ENCODE peak calls at places on chromosomes 16 and 17, in nine cellular contexts. Q, Z, T, D, I, E, W, J and C are unnamed samples. For H3K9me3 and H3K4me1, the result is how much of the 10 kb centered on the place peaks cover.

GRCh38 chr16:27102701-27103575 is 36.2 kb downstream of the C16orf82 start:
- DNase-seq in Q (no peak), Z (no peak), T (no peak), D (no peak), I (no peak), E (no peak), W (no peak), J (no peak), C (no peak)

GRCh38 chr16:31438414-31438813 is 4.2 kb downstream of the ZNF843 start:
- DNase-seq in Q (no peak), Z (no peak), T (no peak), D (no peak), I (no peak), E (no peak), W (no peak), J (no peak), C (no peak)

GRCh38 chr17:1413281-1413791 is 13.3 kb upstream of the YWHAE start:
- DNase-seq in Q (peak), Z (peak), T (peak), D (peak), I (peak), E (no peak), W (peak), J (no peak), C (no peak)

GRCh38 chr16:53695070-53695469 is 8.6 kb downstream of the RPGRIP1L start:
- DNase-seq in Q (no peak), Z (no peak), T (no peak), D (no peak), I (no peak), E (no peak), W (no peak), J (no peak), C (no peak)

GRCh38 chr16:82636485-82636884 is 9.7 kb downstream of the CDH13 start:
- DNase-seq in Q (no peak), Z (no peak), T (no peak), D (no peak), I (no peak), E (no peak), W (no peak), J (no peak), C (no peak)

GRCh38 chr16:1876468-1876867 is 4.5 kb upstream of the MEIOB start:
- DNase-seq in Q (peak), Z (no peak), T (no peak), D (no peak), I (no peak), E (no peak), W (no peak), J (no peak), C (no peak)

GRCh38 chr16:57297856-57298255 is 13.4 kb upstream of the PLLP start:
- DNase-seq in Q (no peak), Z (no peak), T (no peak), D (no peak), I (no peak), E (no peak), W (no peak), J (no peak), C (no peak)

GRCh38 chr16:14649816-14650215 is 17.1 kb downstream of the BFAR start:
- DNase-seq in Q (no peak), Z (no peak), T (no peak), D (no peak), I (no peak), E (no peak), W (no peak), J (no peak), C (no peak)

GRCh38 chr17:68011199-68011665 is 15.0 kb upstream of the C17orf58 start:
- DNase-seq in Q (peak), Z (peak), T (peak), D (no peak), I (peak), E (peak), W (peak), J (no peak), C (no peak)

GRCh38 chr16:51129105-51129504 is 22.0 kb downstream of the SALL1 start:
- DNase-seq in Q (no peak), Z (peak), T (no peak), D (no peak), I (no peak), E (no peak), W (no peak), J (no peak), C (peak)

GRCh38 chr17:83190601-83191387 is 111.4 kb downstream of the METRNL start:
- DNase-seq in Q (peak), Z (no peak), T (no peak), D (peak), I (no peak), E (no peak), W (no peak), J (no peak), C (no peak)

GRCh38 chr16:90044111-90044551 is 24.9 kb upstream of the DBNDD1 start:
- DNase-seq in Q (peak), Z (no peak), T (no peak), D (no peak), I (no peak), E (peak), W (peak), J (peak), C (no peak)

GRCh38 chr17:82752371-82753200 is 721 bp downstream of the TBCD start:
- DNase-seq in Q (peak), Z (peak), T (peak), D (no peak), I (peak), E (peak), W (peak), J (no peak), C (peak)

GRCh38 chr16:79767597-79768280 is 167.2 kb upstream of the MAF start:
- DNase-seq in Q (peak), Z (peak), T (peak), D (no peak), I (no peak), E (no peak), W (no peak), J (no peak), C (no peak)

GRCh38 chr16:49596119-49596518 is 222.5 kb downstream of the C16orf78 start:
- DNase-seq in Q (no peak), Z (peak), T (no peak), D (no peak), I (peak), E (no peak), W (no peak), J (no peak), C (peak)

GRCh38 chr17:40023590-40024292 is 8.5 kb downstream of the CSF3 start:
- DNase-seq in Q (peak), Z (peak), T (no peak), D (no peak), I (no peak), E (no peak), W (peak), J (no peak), C (no peak)

GRCh38 chr17:60747069-60747808 is 69.6 kb downstream of the BCAS3 start:
- DNase-seq in Q (no peak), Z (no peak), T (no peak), D (no peak), I (no peak), E (no peak), W (no peak), J (no peak), C (no peak)

GRCh38 chr17:68085751-68086445 is 50.4 kb downstream of the KPNA2 start:
- DNase-seq in Q (no peak), Z (no peak), T (no peak), D (no peak), I (no peak), E (no peak), W (no peak), J (no peak), C (no peak)

GRCh38 chr17:69192754-69193153 is 35.9 kb downstream of the ABCA10 start:
- DNase-seq in Q (no peak), Z (no peak), T (no peak), D (no peak), I (no peak), E (no peak), W (no peak), J (no peak), C (no peak)

GRCh38 chr17:51230306-51230705 is 29.5 kb downstream of the MBTD1 start:
- DNase-seq in Q (no peak), Z (no peak), T (no peak), D (no peak), I (no peak), E (no peak), W (no peak), J (no peak), C (no peak)

DNA sequence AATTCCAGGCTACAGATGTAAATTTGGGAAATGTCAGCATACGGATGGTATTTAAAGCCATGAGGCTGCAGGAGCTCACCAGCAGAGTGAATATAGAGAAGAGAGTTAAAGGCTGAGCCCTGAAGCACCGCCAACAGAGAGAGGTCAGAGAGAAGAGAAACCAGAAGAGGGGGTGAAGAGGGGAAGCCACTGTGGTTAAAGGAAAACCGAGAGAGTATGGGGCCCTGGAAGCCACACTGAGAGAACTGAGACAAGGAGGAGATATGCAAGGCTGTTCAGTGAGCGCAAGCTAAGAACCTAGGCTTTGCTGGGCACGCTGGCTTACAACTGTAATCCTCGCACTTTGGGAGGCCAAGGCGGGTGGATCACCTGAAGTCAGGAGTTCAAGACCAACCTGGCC is 24.6 kb downstream of the COPRS start:
- DNase-seq in Q (no peak), Z (no peak), T (no peak), D (no peak), I (no peak), E (no peak), W (no peak), J (no peak), C (no peak)
- H3K9me3 ChIP-seq in Q (under half), Z (under half), T (under half), D (under half), I (under half), E (under half), W (under half), J (under half), C (under half)

DNA sequence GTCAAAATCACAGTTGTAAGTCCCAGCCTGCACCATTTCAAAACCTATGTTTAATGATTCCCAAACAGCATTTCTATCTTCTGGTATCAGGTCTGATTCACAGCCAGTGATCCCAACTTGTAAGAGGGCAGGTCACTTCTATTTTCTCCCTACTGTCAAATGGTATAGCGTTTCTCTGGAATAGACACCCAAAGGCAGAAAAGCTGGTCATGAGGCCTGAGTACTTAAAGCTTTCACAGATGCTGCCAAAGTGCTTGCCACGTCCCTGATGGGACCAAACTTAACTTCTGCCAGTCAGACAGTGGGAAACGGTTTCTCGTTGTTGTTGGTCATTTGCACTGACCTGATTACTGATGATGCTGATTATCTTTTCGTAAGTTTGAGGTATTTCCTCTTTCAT is 43.4 kb downstream of the CYTH1 start:
- DNase-seq in Q (no peak), Z (no peak), T (no peak), D (no peak), I (no peak), E (no peak), W (no peak), J (no peak), C (no peak)
- H3K4me1 ChIP-seq in Q (under half), Z (under half), T (under half), D (under half), I (under half), E (under half), W (under half), J (under half), C (under half)

GRCh38 chr17:63433746-63434591 is 12.1 kb downstream of the CYB561 start:
- DNase-seq in Q (no peak), Z (peak), T (peak), D (peak), I (peak), E (no peak), W (no peak), J (no peak), C (peak)
- TF ChIP-seq CTCF in Q (no peak), Z (no peak), T (no peak), D (no peak), I (peak), E (no peak), W (no peak), J (no peak), C (no peak)

GRCh38 chr17:5183410-5183793 is 8.3 kb downstream of the ZNF594 start:
- DNase-seq in Q (no peak), Z (no peak), T (no peak), D (no peak), I (no peak), E (no peak), W (no peak), J (no peak), C (no peak)
- H3K9me3 ChIP-seq in Q (half or more), Z (under half), T (under half), D (under half), I (under half), E (half or more), W (half or more), J (half or more), C (half or more)

GRCh38 chr17:78184868-78185267 is 2.0 kb downstream of the TK1 start:
- DNase-seq in Q (peak), Z (no peak), T (no peak), D (no peak), I (no peak), E (no peak), W (no peak), J (no peak), C (no peak)

GRCh38 chr17:78180508-78180907 is 6.3 kb downstream of the TK1 start:
- DNase-seq in Q (no peak), Z (no peak), T (no peak), D (no peak), I (no peak), E (no peak), W (no peak), J (no peak), C (no peak)

GRCh38 chr17:78184311-78184710 is 2.5 kb downstream of the TK1 start:
- DNase-seq in Q (no peak), Z (no peak), T (peak), D (no peak), I (no peak), E (no peak), W (no peak), J (no peak), C (no peak)

GRCh38 chr17:78180083-78180482 is 6.8 kb downstream of the TK1 start:
- DNase-seq in Q (no peak), Z (no peak), T (no peak), D (no peak), I (no peak), E (no peak), W (no peak), J (no peak), C (no peak)

DNA sequence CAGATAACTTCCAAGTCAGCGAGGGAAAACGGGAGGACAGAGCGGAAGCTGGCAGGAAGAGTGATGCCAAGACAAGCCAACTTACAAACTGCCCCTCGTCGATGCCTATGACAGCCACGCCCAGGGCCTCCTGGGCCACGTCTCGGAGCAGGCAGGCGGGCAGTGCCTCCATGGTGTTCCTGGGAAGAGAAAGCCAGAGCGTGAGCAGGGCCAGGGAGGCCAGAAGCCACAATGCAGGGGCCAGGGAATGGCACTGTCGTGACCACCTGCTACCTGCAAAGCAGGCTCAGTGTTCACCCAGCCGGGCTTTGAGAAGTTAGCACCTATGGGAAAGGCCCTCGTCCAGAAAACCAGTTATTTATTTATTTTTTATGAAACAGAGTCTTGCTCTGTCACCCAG is 4.3 kb downstream of the TK1 start:
- DNase-seq in Q (no peak), Z (no peak), T (no peak), D (peak), I (no peak), E (no peak), W (no peak), J (no peak), C (no peak)
- H3K4me1 ChIP-seq in Q (under half), Z (under half), T (under half), D (under half), I (under half), E (under half), W (under half), J (under half), C (under half)

GRCh38 chr16:66601471-66601870 is 3.0 kb upstream of the CMTM3 start:
- DNase-seq in Q (no peak), Z (no peak), T (no peak), D (no peak), I (no peak), E (no peak), W (no peak), J (no peak), C (no peak)

GRCh38 chr16:66603537-66604375 is 748 bp upstream of the CMTM3 start:
- DNase-seq in Q (peak), Z (peak), T (peak), D (peak), I (peak), E (peak), W (peak), J (no peak), C (peak)

GRCh38 chr16:66606000-66606751 is 1.7 kb downstream of the CMTM3 start:
- DNase-seq in Q (no peak), Z (no peak), T (no peak), D (no peak), I (no peak), E (no peak), W (no peak), J (no peak), C (no peak)

GRCh38 chr16:66605177-66605999 is 884 bp downstream of the CMTM3 start:
- DNase-seq in Q (peak), Z (peak), T (peak), D (peak), I (peak), E (peak), W (peak), J (no peak), C (peak)

DNA sequence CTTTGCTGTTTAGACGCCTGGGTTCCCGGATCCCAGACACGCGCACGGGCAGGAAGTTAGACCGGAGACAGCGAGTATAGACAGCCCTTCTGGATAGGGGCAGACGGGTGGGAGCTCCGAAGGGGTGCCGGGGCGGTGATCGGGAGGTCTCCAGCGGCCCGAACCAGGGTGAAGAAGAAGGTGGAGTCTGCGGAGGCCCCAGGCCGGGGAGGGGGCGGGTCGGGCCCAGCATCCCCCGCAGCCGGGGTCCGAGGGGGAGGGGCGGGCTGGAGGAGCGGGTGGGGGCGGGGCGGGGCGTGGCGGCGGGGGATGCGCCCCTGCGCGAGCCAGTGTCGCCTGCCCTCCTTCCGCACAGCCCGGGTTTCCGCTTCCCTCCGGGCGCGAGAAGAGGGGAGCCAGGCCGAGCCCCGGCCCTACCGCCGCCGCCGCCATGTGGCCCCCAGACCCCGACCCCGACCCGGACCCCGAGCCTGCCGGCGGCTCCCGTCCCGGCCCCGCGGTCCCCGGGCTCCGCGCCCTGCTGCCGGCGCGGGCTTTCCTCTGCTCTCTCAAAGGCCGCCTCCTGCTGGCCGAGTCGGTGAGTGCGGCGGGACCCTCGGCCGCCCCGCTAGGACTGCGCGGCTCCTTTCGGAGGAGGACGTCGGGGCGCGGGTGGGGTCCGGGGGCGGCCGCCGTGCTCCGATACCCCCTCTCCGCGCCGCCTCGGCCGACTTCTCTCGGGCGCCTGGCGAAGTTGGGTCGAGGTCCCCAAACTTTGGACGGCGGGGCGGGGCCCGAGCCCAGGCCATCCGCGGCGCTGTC is at the start of gene CMTM3:
- DNase-seq in Q (peak), Z (peak), T (peak), D (peak), I (peak), E (peak), W (peak), J (peak), C (peak)
- TF ChIP-seq CTCF in Q (peak), Z (peak), T (peak), D (no peak), I (peak), E (peak), W (peak), J (peak), C (peak)

GRCh38 chr17:48016112-48016511 is 21.5 kb downstream of the COPZ2 start:
- DNase-seq in Q (no peak), Z (peak), T (no peak), D (no peak), I (peak), E (peak), W (no peak), J (no peak), C (no peak)

GRCh38 chr17:48013876-48014602 is 23.6 kb downstream of the COPZ2 start:
- DNase-seq in Q (no peak), Z (no peak), T (no peak), D (no peak), I (no peak), E (no peak), W (no peak), J (no peak), C (no peak)

GRCh38 chr17:48011405-48012150 is 26.0 kb downstream of the COPZ2 start:
- DNase-seq in Q (no peak), Z (peak), T (peak), D (no peak), I (peak), E (peak), W (no peak), J (peak), C (peak)

GRCh38 chr17:48012151-48012520 is 25.5 kb downstream of the COPZ2 start:
- DNase-seq in Q (peak), Z (peak), T (peak), D (no peak), I (peak), E (no peak), W (peak), J (no peak), C (peak)

DNA sequence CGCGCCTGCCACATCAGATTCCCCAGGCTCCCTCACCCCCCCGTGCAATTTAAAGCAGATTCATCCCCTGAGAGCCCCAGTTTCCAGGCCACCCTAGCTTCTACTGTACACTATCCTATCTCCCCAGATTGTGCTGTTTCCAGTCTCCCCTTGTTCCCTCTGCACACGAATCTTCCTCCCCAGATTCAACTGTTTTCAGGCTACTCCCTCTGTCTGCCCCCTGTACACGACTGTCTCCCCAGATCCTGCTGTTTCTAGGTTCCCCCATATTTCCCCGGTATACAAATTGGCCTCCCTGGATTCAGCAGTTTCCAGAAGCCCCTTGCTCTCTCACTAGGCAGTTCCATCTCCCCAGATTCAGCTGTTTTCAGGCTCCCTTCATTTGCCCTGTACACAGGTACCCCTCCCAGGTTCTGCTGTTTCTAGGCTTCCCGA is 23.0 kb downstream of the COPZ2 start:
- DNase-seq in Q (no peak), Z (no peak), T (no peak), D (no peak), I (peak), E (no peak), W (no peak), J (no peak), C (peak)
- H3K9me3 ChIP-seq in Q (under half), Z (under half), T (under half), D (under half), I (under half), E (under half), W (under half), J (under half), C (under half)